ENCODE peak calls at places on chromosomes 4 and X, in six cellular contexts. M, C, S, T, L and J are unnamed samples. For H3K4me1, the result is how much of the 10 kb centered on the place peaks cover.

GRCh38 chr4:168877779-168878491 is 132.1 kb downstream of the CBR4 start:
- DNase-seq in L (peak), S (no peak), C (peak), T (no peak), M (no peak), J (peak)

GRCh38 chr4:66694716-66695115 is 850.6 kb downstream of the CENPC start:
- DNase-seq in M (no peak), L (no peak), T (no peak), S (no peak), C (no peak), J (no peak)

GRCh38 chr4:83552924-83553323 is 17.0 kb downstream of the GPAT3 start:
- DNase-seq in T (no peak), C (no peak), S (peak), L (peak), M (no peak), J (no peak)

GRCh38 chr4:111873801-111874200 is 271.5 kb upstream of the FAM241A start:
- DNase-seq in C (no peak), S (no peak), T (no peak), L (no peak), M (no peak), J (no peak)

GRCh38 chr4:90580271-90580825 is 453.2 kb downstream of the CCSER1 start:
- DNase-seq in C (no peak), T (no peak), S (no peak), L (peak), M (no peak), J (no peak)

GRCh38 chrX:71067079-71067478 is 1.1 kb downstream of the SNX12 start:
- DNase-seq in S (no peak), C (no peak), T (no peak), M (no peak), L (no peak), J (no peak)

GRCh38 chr4:94897023-94897422 is 139.3 kb downstream of the BMPR1B start:
- DNase-seq in C (no peak), L (peak), M (no peak), T (no peak), S (no peak), J (no peak)

GRCh38 chr4:122163767-122164166 is 11.6 kb downstream of the BLTP1 start:
- DNase-seq in T (no peak), C (no peak), S (no peak), M (no peak), L (no peak), J (no peak)

GRCh38 chrX:100376581-100376980 is 33.5 kb downstream of the PCDH19 start:
- DNase-seq in L (no peak), S (peak), M (no peak), C (no peak), T (no peak), J (no peak)

GRCh38 chr4:64417974-64418373 is 8.7 kb upstream of the TECRL start:
- DNase-seq in T (no peak), L (peak), S (no peak), M (no peak), C (no peak), J (no peak)

GRCh38 chr4:40255722-40256281 is 59.0 kb downstream of the RHOH start:
- DNase-seq in M (peak), C (no peak), T (peak), S (peak), L (peak), J (no peak)

GRCh38 chr4:147782087-147782781 is 50.3 kb downstream of the ARHGAP10 start:
- DNase-seq in L (peak), S (peak), T (peak), M (no peak), C (no peak), J (no peak)

GRCh38 chrX:25650216-25650615 is 487.9 kb upstream of the MAGEB18 start:
- DNase-seq in S (no peak), C (no peak), T (no peak), M (no peak), L (no peak), J (no peak)

GRCh38 chr4:129804458-129804981 is 708.6 kb downstream of the C4orf33 start:
- DNase-seq in S (no peak), C (no peak), M (no peak), L (no peak), T (no peak), J (no peak)

GRCh38 chr4:165440415-165440882 is 61.6 kb downstream of the CPE start:
- DNase-seq in S (peak), L (peak), M (peak), T (peak), C (no peak), J (no peak)

DNA sequence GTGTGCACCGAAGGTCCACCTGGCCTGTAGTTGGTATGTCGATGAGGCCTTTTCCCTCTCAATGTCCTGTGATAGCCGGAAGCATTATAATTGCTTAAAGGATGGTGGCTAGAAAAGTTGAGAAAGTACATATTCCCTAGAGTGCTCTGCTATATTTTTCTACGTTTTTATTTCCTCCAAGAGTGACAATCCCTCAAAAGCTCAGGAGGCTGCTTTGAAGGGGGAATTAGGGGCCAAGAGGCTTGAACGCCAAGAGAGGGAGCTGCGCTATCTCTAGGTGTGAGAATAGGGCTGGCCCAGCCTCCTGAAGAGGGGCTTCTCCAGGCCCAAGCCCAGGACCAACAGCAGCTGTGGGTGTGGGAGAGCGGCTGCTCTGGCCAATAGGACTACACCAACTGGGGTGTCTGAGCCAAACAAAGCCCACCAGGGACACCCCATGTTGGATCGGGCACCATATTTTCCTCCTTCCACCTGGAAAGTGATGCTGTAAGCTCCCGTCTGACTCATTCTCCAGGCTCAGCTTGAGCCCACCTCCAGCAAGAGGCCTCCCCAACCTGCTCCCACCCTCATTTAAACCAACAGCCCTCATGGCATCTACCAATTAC is 124.0 kb downstream of the IRF2 start:
- DNase-seq in L (no peak), T (no peak), S (no peak), C (no peak), M (no peak), J (no peak)
- H3K4me1 ChIP-seq in L (under half), T (under half), S (under half), C (half or more), M (under half), J (half or more)

GRCh38 chr4:101348367-101348827 is 1.1 kb upstream of the PPP3CA start:
- DNase-seq in L (no peak), S (peak), T (no peak), C (peak), M (peak), J (peak)

GRCh38 chr4:101346312-101346561 is 1.1 kb downstream of the PPP3CA start:
- DNase-seq in M (no peak), C (no peak), T (no peak), S (no peak), L (no peak), J (no peak)

GRCh38 chr4:101347267-101347556 is at the start of gene PPP3CA:
- DNase-seq in S (no peak), M (no peak), C (no peak), T (no peak), L (no peak), J (no peak)

GRCh38 chr4:101346562-101347266 is 612 bp downstream of the PPP3CA start:
- DNase-seq in M (peak), C (peak), L (peak), S (peak), T (no peak), J (peak)

GRCh38 chr4:101347557-101348366 is 436 bp upstream of the PPP3CA start:
- DNase-seq in L (peak), S (peak), C (peak), T (peak), M (peak), J (peak)
- TF ChIP-seq POLR2A in L (no peak), S (peak), C (peak), T (peak), M (peak), J (peak)

GRCh38 chr4:73612032-73612431 is 8.2 kb downstream of the RASSF6 start:
- DNase-seq in T (no peak), M (no peak), S (no peak), L (no peak), C (no peak), J (no peak)
- H3K4me1 ChIP-seq in T (under half), M (half or more), S (under half), L (under half), C (under half), J (half or more)

GRCh38 chrX:131331152-131331551 is 42.0 kb upstream of the IGSF1 start:
- DNase-seq in M (no peak), C (no peak), L (no peak), S (no peak), T (no peak), J (no peak)
- TF ChIP-seq POLR2A in M (no peak), C (no peak), L (no peak), S (no peak), T (no peak), J (no peak)

DNA sequence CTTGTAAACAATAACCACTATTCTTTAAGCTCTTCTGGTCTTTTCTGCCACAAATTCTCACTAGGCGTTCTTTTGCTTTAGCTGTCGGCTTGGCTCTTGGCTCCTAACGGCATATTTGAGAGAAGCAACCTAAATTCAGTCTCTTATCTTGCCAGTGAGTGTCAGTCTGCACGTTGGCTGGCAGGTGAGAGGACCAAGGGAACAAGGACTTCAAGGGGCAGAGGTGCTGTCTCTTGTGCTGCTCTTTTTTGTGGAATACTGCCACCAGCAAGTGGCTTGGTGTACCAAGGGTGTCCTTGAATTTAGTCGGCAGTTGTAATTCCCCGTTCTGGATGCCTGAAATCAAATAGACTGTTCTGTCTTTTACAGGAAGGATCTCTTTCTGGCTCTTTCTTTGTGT is 77.8 kb upstream of the SLC4A4 start:
- DNase-seq in M (no peak), L (no peak), S (no peak), C (no peak), T (no peak), J (no peak)
- H3K4me1 ChIP-seq in M (under half), L (under half), S (under half), C (under half), T (under half), J (under half)

DNA sequence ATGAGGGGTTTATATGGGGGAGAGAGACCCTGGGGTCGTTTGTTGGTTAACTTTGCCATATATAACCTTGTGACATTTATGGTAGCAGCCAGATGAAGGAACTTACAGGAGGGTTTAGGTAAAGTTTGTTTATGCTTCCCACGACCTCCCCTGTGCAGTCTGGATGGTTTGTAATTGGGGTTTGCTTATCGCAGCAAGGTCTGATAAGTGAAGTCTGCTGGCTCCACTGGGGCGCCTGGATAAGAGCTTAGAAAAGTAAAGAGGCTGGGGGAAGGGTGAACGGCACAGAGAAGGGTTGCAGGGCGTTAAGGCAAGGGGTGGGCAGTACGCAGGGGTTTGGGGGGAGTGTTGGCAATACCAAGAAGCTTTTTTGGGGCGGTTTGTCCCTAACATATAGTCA is 98.7 kb downstream of the KDM6A start:
- DNase-seq in L (no peak), S (no peak), M (no peak), T (no peak), C (no peak), J (no peak)
- TF ChIP-seq POLR2A in L (no peak), S (no peak), M (no peak), T (no peak), C (no peak), J (no peak)

DNA sequence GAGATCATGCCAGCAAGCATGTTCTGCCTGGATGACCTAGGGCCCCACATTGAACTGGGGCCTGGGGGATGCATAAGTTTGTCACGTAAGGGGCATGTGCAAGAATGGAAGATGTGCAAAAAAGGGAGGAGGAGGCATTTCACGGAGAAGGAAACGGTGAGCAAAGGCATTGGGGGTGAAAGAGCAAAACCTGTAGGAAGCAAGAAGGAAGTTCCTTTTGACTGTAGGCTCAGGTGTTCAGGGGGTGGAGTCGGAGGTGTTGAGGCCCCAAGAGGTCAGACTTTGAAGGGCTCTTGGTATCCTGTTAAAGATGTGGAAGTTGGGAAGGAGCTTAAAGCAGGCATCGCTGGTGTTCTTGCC is 625 bp upstream of the SCARB2 start:
- DNase-seq in L (no peak), M (no peak), S (no peak), C (no peak), T (no peak), J (peak)
- H3K4me1 ChIP-seq in L (under half), M (under half), S (under half), C (half or more), T (under half), J (half or more)

GRCh38 chr4:145805490-145805889 is 125.5 kb downstream of the C4orf51 start:
- DNase-seq in M (no peak), S (peak), T (no peak), C (peak), L (no peak), J (no peak)
- TF ChIP-seq POLR2A in M (no peak), S (no peak), T (no peak), C (no peak), L (peak), J (no peak)

GRCh38 chr4:153620352-153620751 is 63.7 kb upstream of the TLR2 start:
- DNase-seq in L (peak), C (no peak), T (no peak), M (no peak), S (peak), J (no peak)

GRCh38 chr4:153623491-153623890 is 60.6 kb upstream of the TLR2 start:
- DNase-seq in M (no peak), T (no peak), L (peak), S (no peak), C (no peak), J (no peak)

GRCh38 chr4:153622093-153622492 is 62.0 kb upstream of the TLR2 start:
- DNase-seq in L (no peak), S (no peak), C (no peak), T (no peak), M (no peak), J (no peak)

GRCh38 chr4:153619811-153620210 is 64.3 kb upstream of the TLR2 start:
- DNase-seq in T (no peak), S (no peak), C (no peak), M (no peak), L (no peak), J (no peak)

GRCh38 chr4:153622778-153623240 is 61.3 kb upstream of the TLR2 start:
- DNase-seq in S (no peak), L (no peak), C (no peak), T (no peak), M (no peak), J (no peak)
- H3K4me1 ChIP-seq in S (under half), L (under half), C (under half), T (under half), M (under half), J (under half)